ENCODE peak calls at places on chromosome 22, in six cellular contexts. K, W, H, S, B and M are unnamed samples.

GRCh38 chr22:50060441-50061140 is 2.5 kb upstream of the TTLL8 start:
- DNase-seq in K (no peak), B (no peak), W (no peak), H (no peak), S (no peak), M (no peak)

GRCh38 chr22:43263645-43264514 is 76.9 kb upstream of the TTLL12 start:
- DNase-seq in K (peak), S (no peak), H (peak), W (peak), B (no peak), M (peak)

GRCh38 chr22:31945971-31946680 is 1.8 kb downstream of the YWHAH start:
- DNase-seq in H (no peak), K (no peak), W (peak), B (no peak), S (no peak), M (no peak)

GRCh38 chr22:48406161-48406560 is 1421.5 kb downstream of the BRD1 start:
- DNase-seq in S (no peak), H (no peak), K (no peak), B (no peak), W (no peak), M (no peak)

GRCh38 chr22:47176573-47177333 is 414.3 kb downstream of the TBC1D22A start:
- DNase-seq in B (no peak), H (no peak), S (no peak), K (no peak), W (no peak), M (no peak)

GRCh38 chr22:46373838-46374662 is 38.5 kb downstream of the TRMU start:
- DNase-seq in W (peak), B (no peak), K (no peak), S (no peak), H (peak), M (no peak)

GRCh38 chr22:22928666-22929380 is 41.2 kb downstream of the IGLL5 start:
- DNase-seq in W (no peak), H (peak), B (no peak), S (no peak), K (peak), M (peak)

GRCh38 chr22:35838849-35839646 is 121.4 kb downstream of the APOL5 start:
- DNase-seq in K (no peak), W (peak), H (no peak), S (no peak), B (peak), M (no peak)

GRCh38 chr22:19554834-19555404 is 30.7 kb upstream of the CLDN5 start:
- DNase-seq in S (no peak), H (no peak), K (no peak), B (no peak), W (peak), M (no peak)

GRCh38 chr22:43867839-43868652 is 5.7 kb upstream of the SULT4A1 start:
- DNase-seq in S (no peak), W (peak), B (peak), K (no peak), H (no peak), M (peak)

GRCh38 chr22:44381761-44382454 is 69.2 kb upstream of the SHISAL1 start:
- DNase-seq in W (no peak), K (no peak), B (no peak), S (no peak), H (no peak), M (no peak)

GRCh38 chr22:46057206-46057605 is 80.2 kb upstream of the WNT7B start:
- DNase-seq in S (no peak), K (no peak), W (peak), H (no peak), B (no peak), M (no peak)

GRCh38 chr22:37166675-37167066 is 17.0 kb upstream of the IL2RB start:
- DNase-seq in W (peak), B (peak), K (peak), S (peak), H (peak), M (peak)

GRCh38 chr22:45859231-45860161 is 117.5 kb downstream of the WNT7B start:
- DNase-seq in K (no peak), H (no peak), B (no peak), W (peak), S (no peak), M (no peak)

GRCh38 chr22:23036684-23037428 is 33.5 kb upstream of the GNAZ start:
- DNase-seq in B (no peak), S (no peak), H (no peak), W (no peak), K (no peak), M (no peak)

GRCh38 chr22:50715776-50716175 is 22.2 kb upstream of the ACR start:
- DNase-seq in B (no peak), W (no peak), H (no peak), K (no peak), S (no peak), M (no peak)

GRCh38 chr22:19958083-19959042 is 16.7 kb upstream of the TXNRD2 start:
- DNase-seq in S (no peak), H (no peak), W (no peak), B (no peak), K (no peak), M (no peak)

GRCh38 chr22:20243545-20244249 is 24.4 kb downstream of the RTN4R start:
- DNase-seq in H (peak), S (no peak), W (peak), B (peak), K (peak), M (peak)

GRCh38 chr22:39178206-39179111 is 26.0 kb upstream of the CBX7 start:
- DNase-seq in H (no peak), W (peak), K (no peak), S (no peak), B (no peak), M (no peak)

GRCh38 chr22:37126882-37127281 is 17.4 kb upstream of the TMPRSS6 start:
- DNase-seq in B (no peak), W (no peak), S (no peak), H (no peak), K (peak), M (no peak)

GRCh38 chr22:42404266-42404665 is 27.9 kb downstream of the NFAM1 start:
- DNase-seq in K (no peak), H (no peak), B (no peak), W (no peak), S (no peak), M (no peak)

GRCh38 chr22:43385770-43386641 is 25.8 kb upstream of the MPPED1 start:
- DNase-seq in B (peak), S (peak), H (peak), W (peak), K (peak), M (peak)

GRCh38 chr22:46105494-46106278 is 44.6 kb upstream of the PPARA start:
- DNase-seq in S (no peak), W (peak), H (no peak), K (no peak), B (no peak), M (no peak)